ENCODE peak calls at places on chromosomes 11 and 22, in four cellular contexts. B is GM12878, U is IMR-90, I is K562. O is an unnamed sample.

GRCh38 chr22:45422237-45422983 is 8.9 kb downstream of the RIBC2 start:
- DNase-seq in B (no peak), U (no peak), I (no peak), O (no peak)

GRCh38 chr22:39703890-39704658 is 133.5 kb downstream of the CACNA1I start:
- DNase-seq in B (no peak), U (peak; percentile 23), I (no peak), O (no peak)

GRCh38 chr22:48897959-48898358 is 929.7 kb downstream of the BRD1 start:
- DNase-seq in B (no peak), U (no peak), I (no peak), O (no peak)

GRCh38 chr11:73072935-73073481 is 69.1 kb downstream of the FCHSD2 start:
- DNase-seq in B (peak; percentile 72), U (peak; percentile 12), I (no peak), O (peak; percentile 82)

GRCh38 chr11:57800444-57801184 is 39.0 kb downstream of the CTNND1 start:
- DNase-seq in B (peak; percentile 56), U (peak; percentile 74), I (peak; percentile 73), O (peak; percentile 85)

GRCh38 chr11:70313945-70314344 is 43.5 kb downstream of the PPFIA1 start:
- DNase-seq in B (peak; percentile 5), U (no peak), I (no peak), O (no peak)

GRCh38 chr11:65887723-65888162 is 528 bp downstream of the FIBP start:
- DNase-seq in B (no peak), U (peak; percentile 63), I (no peak), O (no peak)

GRCh38 chr11:27950339-27950738 is 157.6 kb downstream of the KIF18A start:
- DNase-seq in B (no peak), U (no peak), I (no peak), O (no peak)

GRCh38 chr11:45246241-45246640 is 39.9 kb downstream of the SYT13 start:
- DNase-seq in B (no peak), U (no peak), I (no peak), O (no peak)

GRCh38 chr11:43925063-43925931 is 17.1 kb upstream of the C11orf96 start:
- DNase-seq in B (no peak), U (peak; percentile 34), I (no peak), O (peak; percentile 81)

GRCh38 chr22:30422481-30423295 is 2.9 kb upstream of the MTFP1 start:
- DNase-seq in B (no peak), U (peak; percentile 95), I (peak; percentile 73), O (peak; percentile 60)

GRCh38 chr11:14974723-14975587 is 2.8 kb upstream of the CALCA start:
- DNase-seq in B (no peak), U (peak; percentile 20), I (peak; percentile 66), O (peak; percentile 52)

GRCh38 chr22:42492323-42492690 is 27.3 kb downstream of the RRP7A start:
- DNase-seq in B (no peak), U (no peak), I (no peak), O (no peak)

GRCh38 chr11:499201-500076 is 7.6 kb downstream of the RNH1 start:
- DNase-seq in B (no peak), U (no peak), I (no peak), O (no peak)

GRCh38 chr22:44758354-44758969 is 6.1 kb downstream of the ARHGAP8 start:
- DNase-seq in B (no peak), U (peak; percentile 74), I (no peak), O (no peak)

GRCh38 chr11:121419839-121420238 is 32.3 kb upstream of the SORL1 start:
- DNase-seq in B (no peak), U (no peak), I (no peak), O (no peak)

GRCh38 chr22:38864361-38865191 is 7.4 kb downstream of the CBX6 start:
- DNase-seq in B (no peak), U (no peak), I (no peak), O (peak; percentile 21)

GRCh38 chr11:23509023-23509422 is 648.7 kb upstream of the CCDC179 start:
- DNase-seq in B (no peak), U (peak; percentile 88), I (no peak), O (peak; percentile 50)

GRCh38 chr11:57597971-57598830 is 716 bp downstream of the SERPING1 start:
- DNase-seq in B (no peak), U (peak; percentile 24), I (peak; percentile 9), O (no peak)

GRCh38 chr11:47466701-47467250 is 17.8 kb upstream of the RAPSN start:
- DNase-seq in B (no peak), U (no peak), I (no peak), O (peak; percentile 80)

GRCh38 chr11:1480555-1481482 is 5.8 kb downstream of the MOB2 start:
- DNase-seq in B (no peak), U (no peak), I (no peak), O (no peak)

GRCh38 chr11:117239295-117239694 is 6.8 kb downstream of the RNF214 start:
- DNase-seq in B (no peak), U (peak; percentile 96), I (no peak), O (peak; percentile 59)

GRCh38 chr22:46018859-46019258 is 41.9 kb upstream of the WNT7B start:
- DNase-seq in B (no peak), U (no peak), I (no peak), O (no peak)

GRCh38 chr11:110527146-110527545 is 97.4 kb downstream of the FDX1 start:
- DNase-seq in B (no peak), U (peak; percentile 34), I (no peak), O (no peak)

DNA sequence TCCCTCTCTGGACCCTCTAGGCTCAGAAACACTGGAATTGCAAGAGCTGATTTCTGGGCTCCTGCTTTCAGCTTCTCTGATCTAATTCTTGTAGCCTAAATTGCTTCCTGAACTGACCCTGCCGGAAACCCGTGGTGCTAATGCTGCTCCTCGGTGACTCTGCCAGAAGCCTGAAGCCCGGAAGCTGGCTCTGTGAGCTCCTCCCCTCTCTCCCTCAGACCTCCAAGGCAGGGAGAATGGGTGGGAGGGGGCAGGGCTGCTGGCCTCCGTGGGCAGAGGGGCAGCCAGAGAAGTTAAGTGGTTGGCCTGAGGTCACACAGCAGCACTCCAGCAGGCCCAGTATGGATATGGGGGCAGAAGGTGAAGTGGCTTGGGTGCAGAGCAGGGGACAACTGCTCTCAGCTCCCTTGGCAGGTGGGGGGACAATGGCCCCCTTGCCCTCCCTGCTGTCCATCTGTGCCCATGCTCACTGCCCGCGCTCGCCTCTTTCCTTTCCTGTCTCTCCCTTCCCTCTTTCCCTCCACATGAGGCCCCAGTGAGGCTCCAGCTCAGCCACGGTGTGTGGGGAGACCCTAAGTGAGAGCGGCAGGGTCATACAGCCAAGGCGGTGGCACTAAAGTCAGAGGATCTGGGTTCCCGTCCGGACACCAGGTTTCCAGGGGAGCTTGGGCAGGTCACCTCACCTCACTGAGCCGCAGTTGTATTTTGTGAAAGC is 16.2 kb downstream of the CAPN5 start:
- DNase-seq in B (no peak), U (peak; percentile 38), I (no peak), O (peak; percentile 64)
- TF ChIP-seq FOS in B (no peak), U (no peak), I (no peak), O (no peak)

GRCh38 chr11:67983916-67984315 is 20.0 kb downstream of the UNC93B1 start:
- DNase-seq in B (no peak), U (no peak), I (no peak), O (no peak)
- TF ChIP-seq FOS in B (no peak), U (no peak), I (no peak), O (no peak)

GRCh38 chr11:127670372-127670771 is 669.8 kb upstream of the KIRREL3 start:
- DNase-seq in B (no peak), U (no peak), I (no peak), O (no peak)
- TF ChIP-seq FOS in B (no peak), U (no peak), I (no peak), O (no peak)

DNA sequence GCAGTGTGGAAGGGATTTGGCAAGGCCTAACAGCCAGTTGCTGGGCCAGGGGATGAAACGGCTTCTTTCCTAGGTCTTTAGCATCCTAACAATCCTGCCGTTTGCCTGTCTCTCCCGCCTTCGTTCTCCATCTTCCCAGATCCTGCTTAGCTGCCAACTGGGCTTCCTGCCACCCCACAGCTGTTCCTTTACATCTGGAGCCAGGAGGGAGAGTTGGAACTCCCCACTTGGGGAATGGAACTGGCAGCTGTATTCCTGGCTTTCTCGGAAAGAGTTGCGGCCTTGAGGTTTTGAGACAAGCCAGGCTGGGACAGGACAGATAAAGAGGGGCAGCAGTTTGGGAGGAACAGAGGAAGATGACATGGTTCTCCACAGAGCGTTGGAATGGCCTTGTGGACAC is 59.6 kb downstream of the ST3GAL4 start:
- DNase-seq in B (no peak), U (peak; percentile 69), I (no peak), O (no peak)
- TF ChIP-seq FOS in B (no peak), U (no peak), I (no peak), O (no peak)

GRCh38 chr11:109015283-109015682 is 350.4 kb downstream of the DDX10 start:
- DNase-seq in B (no peak), U (peak; percentile 82), I (no peak), O (peak; percentile 64)
- TF ChIP-seq FOS in B (no peak), U (peak; percentile 70), I (no peak), O (peak; percentile 96)

O was measured in endothelial cell of umbilical vein.